ENCODE peak calls at places on chromosomes 7 and 10, in six cellular contexts. One of them, this sample, is unnamed.

GRCh38 chr7:5408777-5409176 is 14.9 kb downstream of the TNRC18 start:
- DNase-seq in left ventricle myocardium superior: no peak
- DNase-seq in GM10248: no peak
- DNase-seq in CD8-positive, alpha-beta T cell: no peak
- DNase-seq in activated T-cell treated with anti-CD3 and anti-CD28 coated beads for 1 hour: no peak
- DNase-seq in activated T-helper 1 cell treated with anti-CD3 and anti-CD28 coated beads, Interleukin-2, amount 50 U/mL, for 16 hours: no peak
- DNase-seq in this sample: no peak

GRCh38 chr10:75982611-75983369 is 551.4 kb downstream of the LRMDA start:
- DNase-seq in GM10248: no peak
- DNase-seq in left ventricle myocardium superior: no peak
- DNase-seq in activated T-helper 1 cell treated with anti-CD3 and anti-CD28 coated beads, Interleukin-2, amount 50 U/mL, for 16 hours: no peak
- DNase-seq in activated T-cell treated with anti-CD3 and anti-CD28 coated beads for 1 hour: no peak
- DNase-seq in CD8-positive, alpha-beta T cell: no peak
- DNase-seq in this sample: peak; percentile 34

GRCh38 chr10:22590115-22590514 is 124.3 kb downstream of the PIP4K2A start:
- DNase-seq in activated T-cell treated with anti-CD3 and anti-CD28 coated beads for 1 hour: no peak
- DNase-seq in left ventricle myocardium superior: no peak
- DNase-seq in activated T-helper 1 cell treated with anti-CD3 and anti-CD28 coated beads, Interleukin-2, amount 50 U/mL, for 16 hours: no peak
- DNase-seq in GM10248: no peak
- DNase-seq in CD8-positive, alpha-beta T cell: no peak
- DNase-seq in this sample: no peak

GRCh38 chr10:109953745-109954144 is 30.4 kb upstream of the XPNPEP1 start:
- DNase-seq in activated T-cell treated with anti-CD3 and anti-CD28 coated beads for 1 hour: no peak
- DNase-seq in GM10248: no peak
- DNase-seq in activated T-helper 1 cell treated with anti-CD3 and anti-CD28 coated beads, Interleukin-2, amount 50 U/mL, for 16 hours: no peak
- DNase-seq in left ventricle myocardium superior: no peak
- DNase-seq in CD8-positive, alpha-beta T cell: no peak
- DNase-seq in this sample: no peak

GRCh38 chr7:127635659-127636285 is 16.2 kb upstream of the SND1 start:
- DNase-seq in CD8-positive, alpha-beta T cell: no peak
- DNase-seq in GM10248: no peak
- DNase-seq in activated T-cell treated with anti-CD3 and anti-CD28 coated beads for 1 hour: no peak
- DNase-seq in activated T-helper 1 cell treated with anti-CD3 and anti-CD28 coated beads, Interleukin-2, amount 50 U/mL, for 16 hours: no peak
- DNase-seq in left ventricle myocardium superior: no peak
- DNase-seq in this sample: no peak

GRCh38 chr7:19944363-19945120 is 171.1 kb upstream of the TMEM196 start:
- DNase-seq in GM10248: no peak
- DNase-seq in left ventricle myocardium superior: no peak
- DNase-seq in CD8-positive, alpha-beta T cell: no peak
- DNase-seq in activated T-helper 1 cell treated with anti-CD3 and anti-CD28 coated beads, Interleukin-2, amount 50 U/mL, for 16 hours: no peak
- DNase-seq in activated T-cell treated with anti-CD3 and anti-CD28 coated beads for 1 hour: no peak
- DNase-seq in this sample: no peak

GRCh38 chr7:43758861-43759683 is 592 bp downstream of the BLVRA start:
- DNase-seq in activated T-helper 1 cell treated with anti-CD3 and anti-CD28 coated beads, Interleukin-2, amount 50 U/mL, for 16 hours: peak; percentile 12
- DNase-seq in left ventricle myocardium superior: peak; percentile 60
- DNase-seq in GM10248: peak; percentile 52
- DNase-seq in CD8-positive, alpha-beta T cell: peak; percentile 11
- DNase-seq in activated T-cell treated with anti-CD3 and anti-CD28 coated beads for 1 hour: peak; percentile 17
- DNase-seq in this sample: peak; percentile 31

GRCh38 chr10:74821501-74821900 is 4.9 kb upstream of the KAT6B start:
- DNase-seq in GM10248: no peak
- DNase-seq in CD8-positive, alpha-beta T cell: no peak
- DNase-seq in left ventricle myocardium superior: no peak
- DNase-seq in activated T-cell treated with anti-CD3 and anti-CD28 coated beads for 1 hour: no peak
- DNase-seq in activated T-helper 1 cell treated with anti-CD3 and anti-CD28 coated beads, Interleukin-2, amount 50 U/mL, for 16 hours: no peak
- DNase-seq in this sample: peak; percentile 83

GRCh38 chr7:82194011-82194410 is 249.6 kb downstream of the CACNA2D1 start:
- DNase-seq in activated T-helper 1 cell treated with anti-CD3 and anti-CD28 coated beads, Interleukin-2, amount 50 U/mL, for 16 hours: no peak
- DNase-seq in CD8-positive, alpha-beta T cell: no peak
- DNase-seq in activated T-cell treated with anti-CD3 and anti-CD28 coated beads for 1 hour: no peak
- DNase-seq in left ventricle myocardium superior: no peak
- DNase-seq in GM10248: no peak
- DNase-seq in this sample: no peak

GRCh38 chr10:91022390-91022789 is 101.5 kb upstream of the ANKRD1 start:
- DNase-seq in left ventricle myocardium superior: no peak
- DNase-seq in activated T-helper 1 cell treated with anti-CD3 and anti-CD28 coated beads, Interleukin-2, amount 50 U/mL, for 16 hours: no peak
- DNase-seq in activated T-cell treated with anti-CD3 and anti-CD28 coated beads for 1 hour: no peak
- DNase-seq in GM10248: no peak
- DNase-seq in CD8-positive, alpha-beta T cell: no peak
- DNase-seq in this sample: no peak

GRCh38 chr7:45708046-45708950 is 134.1 kb downstream of the ADCY1 start:
- DNase-seq in GM10248: no peak
- DNase-seq in CD8-positive, alpha-beta T cell: no peak
- DNase-seq in left ventricle myocardium superior: no peak
- DNase-seq in activated T-helper 1 cell treated with anti-CD3 and anti-CD28 coated beads, Interleukin-2, amount 50 U/mL, for 16 hours: no peak
- DNase-seq in activated T-cell treated with anti-CD3 and anti-CD28 coated beads for 1 hour: no peak
- DNase-seq in this sample: no peak

GRCh38 chr7:142001163-142001874 is 5.6 kb downstream of the MGAM start:
- DNase-seq in activated T-helper 1 cell treated with anti-CD3 and anti-CD28 coated beads, Interleukin-2, amount 50 U/mL, for 16 hours: no peak
- DNase-seq in GM10248: no peak
- DNase-seq in activated T-cell treated with anti-CD3 and anti-CD28 coated beads for 1 hour: no peak
- DNase-seq in left ventricle myocardium superior: no peak
- DNase-seq in CD8-positive, alpha-beta T cell: no peak
- DNase-seq in this sample: no peak

GRCh38 chr7:100865971-100866720 is 1.0 kb upstream of the TRIP6 start:
- DNase-seq in left ventricle myocardium superior: peak; percentile 89
- DNase-seq in activated T-cell treated with anti-CD3 and anti-CD28 coated beads for 1 hour: no peak
- DNase-seq in CD8-positive, alpha-beta T cell: no peak
- DNase-seq in activated T-helper 1 cell treated with anti-CD3 and anti-CD28 coated beads, Interleukin-2, amount 50 U/mL, for 16 hours: no peak
- DNase-seq in GM10248: no peak
- DNase-seq in this sample: peak; percentile 91

GRCh38 chr10:131842351-131843088 is 58.3 kb upstream of the PPP2R2D start:
- DNase-seq in left ventricle myocardium superior: no peak
- DNase-seq in GM10248: no peak
- DNase-seq in CD8-positive, alpha-beta T cell: no peak
- DNase-seq in activated T-cell treated with anti-CD3 and anti-CD28 coated beads for 1 hour: no peak
- DNase-seq in activated T-helper 1 cell treated with anti-CD3 and anti-CD28 coated beads, Interleukin-2, amount 50 U/mL, for 16 hours: no peak
- DNase-seq in this sample: no peak

GRCh38 chr10:77685494-77685893 is 47.9 kb upstream of the KCNMA1 start:
- DNase-seq in GM10248: no peak
- DNase-seq in activated T-cell treated with anti-CD3 and anti-CD28 coated beads for 1 hour: no peak
- DNase-seq in activated T-helper 1 cell treated with anti-CD3 and anti-CD28 coated beads, Interleukin-2, amount 50 U/mL, for 16 hours: no peak
- DNase-seq in CD8-positive, alpha-beta T cell: no peak
- DNase-seq in left ventricle myocardium superior: no peak
- DNase-seq in this sample: no peak